ENCODE peak calls at places on chromosome 15, in seven cellular contexts. H is activated CD4-positive, CD25-positive, alpha-beta regulatory T cell treated with anti-CD3 and anti-CD28 coated beads, Interleukin-2, amount 50 U/mL, for 72 hours; O is NCI-H345; C is EH; I is NCI-H1105; J is activated T-cell treated with anti-CD3 and anti-CD28 coated beads for 1 hour; A is fibroblast of lung. Z is an unnamed sample.

GRCh38 chr15:70023064-70023768 is 74.5 kb downstream of the TLE3 start:
- DNase-seq in H (no peak), O (peak; percentile 47), C (peak; percentile 89), I (no peak), J (peak; percentile 16), A (peak; percentile 92), Z (no peak)

GRCh38 chr15:81008312-81008711 is 7.6 kb downstream of the TLNRD1 start:
- DNase-seq in H (no peak), O (no peak), C (no peak), I (no peak), J (no peak), A (no peak), Z (no peak)

GRCh38 chr15:94023520-94023919 is 207.8 kb upstream of the MCTP2 start:
- DNase-seq in H (no peak), O (no peak), C (no peak), I (no peak), J (no peak), A (no peak), Z (no peak)

GRCh38 chr15:67080900-67081431 is 15.6 kb downstream of the SMAD3 start:
- DNase-seq in H (peak; percentile 56), O (no peak), C (peak; percentile 96), I (no peak), J (no peak), A (peak; percentile 90), Z (no peak)

GRCh38 chr15:58240191-58240932 is 102.2 kb downstream of the AQP9 start:
- DNase-seq in H (no peak), O (no peak), C (no peak), I (no peak), J (no peak), A (no peak), Z (no peak)

GRCh38 chr15:100623301-100623700 is 20.9 kb downstream of the ASB7 start:
- DNase-seq in H (no peak), O (no peak), C (peak; percentile 78), I (no peak), J (no peak), A (peak; percentile 53), Z (no peak)

GRCh38 chr15:76150508-76150907 is 90.7 kb downstream of the TMEM266 start:
- DNase-seq in H (no peak), O (no peak), C (no peak), I (no peak), J (no peak), A (no peak), Z (no peak)

GRCh38 chr15:61171190-61171589 is 57.9 kb downstream of the RORA start:
- DNase-seq in H (no peak), O (no peak), C (no peak), I (no peak), J (no peak), A (no peak), Z (no peak)

GRCh38 chr15:60932051-60932915 is 296.8 kb downstream of the RORA start:
- DNase-seq in H (peak; percentile 34), O (no peak), C (peak; percentile 44), I (no peak), J (peak; percentile 34), A (peak; percentile 80), Z (no peak)

GRCh38 chr15:100259266-100259665 is 82.5 kb downstream of the ADAMTS17 start:
- DNase-seq in H (no peak), O (no peak), C (no peak), I (no peak), J (no peak), A (no peak), Z (no peak)

GRCh38 chr15:61841461-61841860 is 218.8 kb downstream of the VPS13C start:
- DNase-seq in H (no peak), O (no peak), C (no peak), I (no peak), J (no peak), A (no peak), Z (no peak)

GRCh38 chr15:63763476-63764123 is 70.1 kb downstream of the HERC1 start:
- DNase-seq in H (no peak), O (no peak), C (peak; percentile 49), I (no peak), J (no peak), A (peak; percentile 55), Z (no peak)

GRCh38 chr15:69996321-69996720 is 101.4 kb downstream of the TLE3 start:
- DNase-seq in H (no peak), O (peak; percentile 39), C (no peak), I (peak; percentile 53), J (no peak), A (no peak), Z (peak; percentile 88)

GRCh38 chr15:69474846-69475455 is 22.3 kb downstream of the RPLP1 start:
- DNase-seq in H (peak; percentile 24), O (no peak), C (peak; percentile 40), I (no peak), J (no peak), A (no peak), Z (no peak)

GRCh38 chr15:28998511-28998910 is 112.7 kb downstream of the APBA2 start:
- DNase-seq in H (no peak), O (no peak), C (no peak), I (no peak), J (no peak), A (no peak), Z (no peak)

GRCh38 chr15:75354454-75354853 is 7.6 kb downstream of the NEIL1 start:
- DNase-seq in H (no peak), O (no peak), C (no peak), I (no peak), J (no peak), A (no peak), Z (no peak)

GRCh38 chr15:76929011-76929760 is 2.4 kb upstream of the RCN2 start:
- DNase-seq in H (no peak), O (no peak), C (no peak), I (no peak), J (no peak), A (no peak), Z (no peak)

GRCh38 chr15:90177012-90177411 is 24.1 kb upstream of the SEMA4B start:
- DNase-seq in H (no peak), O (no peak), C (no peak), I (no peak), J (no peak), A (no peak), Z (no peak)

GRCh38 chr15:79629687-79630086 is 197.6 kb downstream of the MINAR1 start:
- DNase-seq in H (no peak), O (no peak), C (peak; percentile 50), I (no peak), J (no peak), A (peak; percentile 86), Z (no peak)

GRCh38 chr15:49622561-49622960 is 1.7 kb downstream of the DTWD1 start:
- DNase-seq in H (no peak), O (no peak), C (no peak), I (no peak), J (no peak), A (peak; percentile 29), Z (no peak)

GRCh38 chr15:89680282-89680873 is 1.2 kb upstream of the PLIN1 start:
- DNase-seq in H (no peak), O (no peak), C (peak; percentile 67), I (no peak), J (no peak), A (peak; percentile 69), Z (peak; percentile 83)

GRCh38 chr15:74438696-74439316 is 5.0 kb upstream of the SEMA7A start:
- DNase-seq in H (peak; percentile 74), O (peak; percentile 63), C (peak; percentile 79), I (peak; percentile 29), J (peak; percentile 67), A (peak; percentile 69), Z (peak; percentile 39)

GRCh38 chr15:31275331-31276262 is 51.0 kb upstream of the KLF13 start:
- DNase-seq in H (no peak), O (no peak), C (no peak), I (no peak), J (no peak), A (no peak), Z (peak; percentile 3)

GRCh38 chr15:62857411-62857853 is 185.1 kb upstream of the TPM1 start:
- DNase-seq in H (no peak), O (no peak), C (no peak), I (no peak), J (no peak), A (peak; percentile 19), Z (no peak)

GRCh38 chr15:74307827-74308642 is 59.4 kb downstream of the CYP11A1 start:
- DNase-seq in H (no peak), O (peak; percentile 67), C (peak; percentile 69), I (peak; percentile 57), J (no peak), A (peak; percentile 63), Z (peak; percentile 79)

GRCh38 chr15:69697913-69698312 is 245.3 kb downstream of the RPLP1 start:
- DNase-seq in H (no peak), O (peak; percentile 60), C (no peak), I (peak; percentile 83), J (no peak), A (no peak), Z (peak; percentile 23)

GRCh38 chr15:62844564-62845235 is 197.8 kb upstream of the TPM1 start:
- DNase-seq in H (no peak), O (no peak), C (no peak), I (no peak), J (no peak), A (peak; percentile 49), Z (no peak)

GRCh38 chr15:23384371-23384770 is 29.8 kb downstream of the GOLGA8S start:
- DNase-seq in H (no peak), O (no peak), C (no peak), I (no peak), J (no peak), A (no peak), Z (no peak)

GRCh38 chr15:58742424-58743160 is 6.9 kb downstream of the ADAM10 start:
- DNase-seq in H (no peak), O (no peak), C (peak; percentile 92), I (no peak), J (no peak), A (peak; percentile 84), Z (no peak)

GRCh38 chr15:78374436-78375393 is 34.6 kb downstream of the CRABP1 start:
- DNase-seq in H (no peak), O (no peak), C (no peak), I (no peak), J (no peak), A (no peak), Z (no peak)

Z was measured in NCI-H1092 treated with DMSO at 0.1 percent for 48 hours.